ENCODE peak calls at places on chromosome 4, in seven cellular contexts. Y, H, O, I, L, R and F are unnamed samples.

GRCh38 chr4:3241905-3242304 is 7.1 kb upstream of the MSANTD1 start:
- ATAC-seq in Y (peak), H (no peak), O (no peak), I (no peak), L (no peak), R (no peak), F (peak)

GRCh38 chr4:165476214-165477098 is 97.6 kb downstream of the CPE start:
- ATAC-seq in Y (peak), H (peak), O (peak), I (no peak), L (no peak), R (no peak), F (no peak)

GRCh38 chr4:36285784-36286480 is 4.5 kb downstream of the DTHD1 start:
- ATAC-seq in Y (no peak), H (peak), O (peak), I (no peak), L (peak), R (no peak), F (no peak)

GRCh38 chr4:158996669-158997074 is 106.2 kb upstream of the RAPGEF2 start:
- ATAC-seq in Y (peak), H (peak), O (peak), I (peak), L (peak), R (peak), F (peak)

GRCh38 chr4:102684605-102685052 is 76.1 kb downstream of the MANBA start:
- ATAC-seq in Y (peak), H (peak), O (peak), I (no peak), L (no peak), R (no peak), F (no peak)

GRCh38 chr4:117771647-117772337 is 262.5 kb upstream of the NDST3 start:
- ATAC-seq in Y (no peak), H (peak), O (no peak), I (no peak), L (no peak), R (no peak), F (no peak)

GRCh38 chr4:41176357-41176756 is 38.0 kb downstream of the APBB2 start:
- ATAC-seq in Y (no peak), H (no peak), O (no peak), I (no peak), L (peak), R (no peak), F (no peak)

GRCh38 chr4:186485621-186486062 is 69.7 kb downstream of the MTNR1A start:
- ATAC-seq in Y (no peak), H (peak), O (no peak), I (no peak), L (no peak), R (no peak), F (no peak)

GRCh38 chr4:116358633-116359222 is 726.6 kb downstream of the TRAM1L1 start:
- ATAC-seq in Y (peak), H (peak), O (peak), I (peak), L (peak), R (no peak), F (peak)

GRCh38 chr4:35525192-35525978 is 718.9 kb downstream of the ARAP2 start:
- ATAC-seq in Y (no peak), H (no peak), O (no peak), I (no peak), L (no peak), R (no peak), F (no peak)

GRCh38 chr4:52982246-52982950 is 120.3 kb downstream of the RASL11B start:
- ATAC-seq in Y (peak), H (peak), O (peak), I (peak), L (peak), R (peak), F (no peak)

GRCh38 chr4:140719693-140720092 is 36.5 kb downstream of the TBC1D9 start:
- ATAC-seq in Y (no peak), H (no peak), O (no peak), I (no peak), L (no peak), R (no peak), F (no peak)

GRCh38 chr4:105241456-105241855 is 94.8 kb downstream of the TET2 start:
- ATAC-seq in Y (no peak), H (no peak), O (no peak), I (peak), L (no peak), R (no peak), F (no peak)

GRCh38 chr4:52016985-52017384 is 3.2 kb downstream of the LRRC66 start:
- ATAC-seq in Y (no peak), H (no peak), O (no peak), I (no peak), L (no peak), R (no peak), F (no peak)

GRCh38 chr4:140156529-140157171 is 2.7 kb upstream of the MAML3 start:
- ATAC-seq in Y (no peak), H (no peak), O (no peak), I (no peak), L (no peak), R (no peak), F (no peak)

GRCh38 chr4:115850799-115851509 is 737.5 kb upstream of the NDST4 start:
- ATAC-seq in Y (no peak), H (no peak), O (no peak), I (no peak), L (no peak), R (no peak), F (no peak)

GRCh38 chr4:141003193-141003592 is 130.1 kb downstream of the RNF150 start:
- ATAC-seq in Y (no peak), H (no peak), O (no peak), I (no peak), L (no peak), R (no peak), F (no peak)

GRCh38 chr4:45944000-45944399 is 179.9 kb downstream of the GABRG1 start:
- ATAC-seq in Y (no peak), H (no peak), O (no peak), I (no peak), L (no peak), R (no peak), F (no peak)

GRCh38 chr4:16259531-16260246 is 33.4 kb upstream of the TAPT1 start:
- ATAC-seq in Y (no peak), H (no peak), O (no peak), I (no peak), L (no peak), R (no peak), F (no peak)

GRCh38 chr4:76250962-76251361 is 559 bp upstream of the FAM47E start:
- ATAC-seq in Y (no peak), H (peak), O (no peak), I (no peak), L (peak), R (peak), F (no peak)

GRCh38 chr4:168557658-168558057 is 60.8 kb downstream of the PALLD start:
- ATAC-seq in Y (no peak), H (peak), O (no peak), I (no peak), L (no peak), R (no peak), F (no peak)

GRCh38 chr4:62526671-62527070 is 1326.5 kb downstream of the ADGRL3 start:
- ATAC-seq in Y (no peak), H (no peak), O (no peak), I (no peak), L (no peak), R (no peak), F (no peak)

GRCh38 chr4:147910315-147910714 is 178.4 kb downstream of the ARHGAP10 start:
- ATAC-seq in Y (no peak), H (no peak), O (no peak), I (no peak), L (no peak), R (no peak), F (no peak)

GRCh38 chr4:57640391-57641100 is 530.4 kb upstream of the IGFBP7 start:
- ATAC-seq in Y (no peak), H (no peak), O (no peak), I (no peak), L (no peak), R (no peak), F (no peak)

GRCh38 chr4:55184600-55185523 is 59.5 kb upstream of the KDR start:
- ATAC-seq in Y (peak), H (peak), O (peak), I (peak), L (peak), R (no peak), F (peak)

GRCh38 chr4:121185960-121186359 is 21.8 kb upstream of the TNIP3 start:
- ATAC-seq in Y (no peak), H (no peak), O (no peak), I (no peak), L (no peak), R (no peak), F (no peak)

GRCh38 chr4:62408467-62408866 is 1208.3 kb downstream of the ADGRL3 start:
- ATAC-seq in Y (no peak), H (no peak), O (no peak), I (no peak), L (no peak), R (no peak), F (no peak)

GRCh38 chr4:56976283-56976877 is 1.0 kb downstream of the NOA1 start:
- ATAC-seq in Y (peak), H (peak), O (peak), I (peak), L (peak), R (no peak), F (no peak)

GRCh38 chr4:133484287-133484686 is 335.2 kb downstream of the PCDH10 start:
- ATAC-seq in Y (no peak), H (no peak), O (no peak), I (no peak), L (no peak), R (no peak), F (no peak)

GRCh38 chr4:133483600-133484246 is 334.6 kb downstream of the PCDH10 start:
- ATAC-seq in Y (no peak), H (peak), O (peak), I (no peak), L (peak), R (no peak), F (no peak)
- TF ChIP-seq CTCF in Y (no peak), H (peak), O (peak), I (no peak), L (peak), R (no peak), F (no peak)

GRCh38 chr4:154722262-154722661 is 21.5 kb upstream of the LRAT start:
- ATAC-seq in Y (no peak), H (peak), O (peak), I (no peak), L (no peak), R (no peak), F (no peak)
- H3K27ac ChIP-seq in Y (no peak), H (no peak), O (no peak), I (no peak), L (no peak), R (no peak), F (no peak)

DNA sequence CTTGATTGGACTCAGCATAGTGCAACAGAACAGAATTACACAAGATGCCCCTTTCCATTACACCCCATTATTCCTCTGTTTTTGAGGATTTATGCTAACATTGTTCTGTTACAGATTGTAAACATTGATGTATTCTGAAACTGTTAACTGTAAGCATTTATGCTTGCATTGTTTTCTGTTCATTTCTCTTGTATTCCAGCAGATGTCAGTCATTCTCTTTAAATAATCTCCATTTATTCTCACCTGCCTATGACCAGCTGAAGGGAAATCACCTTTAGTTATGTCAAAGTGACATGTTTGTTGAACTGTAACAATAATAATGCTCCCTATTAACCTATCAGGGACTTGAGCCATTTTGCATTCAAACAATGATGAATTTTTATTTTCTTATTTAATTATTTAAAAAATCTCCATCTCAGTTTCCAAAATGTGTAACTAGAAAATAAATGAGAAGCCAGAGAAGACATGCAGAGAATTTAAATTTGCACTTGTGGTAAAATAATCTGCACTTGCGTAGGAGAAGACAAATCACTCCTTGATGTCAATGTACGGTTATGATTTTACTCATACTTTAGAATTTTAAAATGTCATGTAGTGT is 58.0 kb downstream of the SPCS3 start:
- ATAC-seq in Y (peak), H (peak), O (peak), I (no peak), L (peak), R (no peak), F (no peak)
- TF ChIP-seq CTCF in Y (no peak), H (peak), O (peak), I (no peak), L (peak), R (no peak), F (no peak)

DNA sequence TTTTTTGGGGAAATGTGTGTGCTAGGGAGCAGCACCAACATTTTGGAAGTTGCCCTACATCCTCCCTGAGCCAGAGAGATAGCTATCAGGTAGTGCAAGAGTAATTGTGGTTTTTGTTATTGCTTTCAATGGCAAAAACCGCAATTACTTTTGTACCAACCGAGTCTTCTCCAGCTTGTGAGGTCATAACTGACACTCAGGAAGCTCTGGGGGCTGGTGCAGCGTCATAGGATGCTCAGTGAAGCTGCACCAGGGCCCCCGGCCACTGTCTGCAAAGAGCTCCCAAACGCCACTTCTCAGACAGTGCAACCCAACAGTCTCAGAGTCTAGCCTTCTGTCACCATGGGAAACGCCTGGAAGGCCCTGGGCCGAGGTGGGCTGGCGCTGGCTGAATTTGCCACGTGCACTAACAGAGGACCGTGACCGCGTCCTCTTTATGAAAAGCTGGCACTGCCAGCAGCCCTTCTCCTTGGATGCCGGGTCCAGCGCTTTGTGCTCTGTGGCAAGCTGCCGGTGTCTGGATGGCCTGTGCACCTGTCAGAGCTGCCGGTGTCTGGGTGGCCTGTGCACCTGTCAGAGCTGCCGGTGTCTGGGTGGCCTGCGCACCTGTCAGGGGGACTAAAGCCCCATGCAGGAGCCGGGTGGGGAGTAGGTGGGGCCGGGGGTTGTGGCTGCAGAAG is 19.4 kb downstream of the SH3TC1 start:
- ATAC-seq in Y (no peak), H (no peak), O (no peak), I (no peak), L (no peak), R (no peak), F (no peak)
- H3K27ac ChIP-seq in Y (no peak), H (no peak), O (no peak), I (no peak), L (no peak), R (no peak), F (no peak)

DNA sequence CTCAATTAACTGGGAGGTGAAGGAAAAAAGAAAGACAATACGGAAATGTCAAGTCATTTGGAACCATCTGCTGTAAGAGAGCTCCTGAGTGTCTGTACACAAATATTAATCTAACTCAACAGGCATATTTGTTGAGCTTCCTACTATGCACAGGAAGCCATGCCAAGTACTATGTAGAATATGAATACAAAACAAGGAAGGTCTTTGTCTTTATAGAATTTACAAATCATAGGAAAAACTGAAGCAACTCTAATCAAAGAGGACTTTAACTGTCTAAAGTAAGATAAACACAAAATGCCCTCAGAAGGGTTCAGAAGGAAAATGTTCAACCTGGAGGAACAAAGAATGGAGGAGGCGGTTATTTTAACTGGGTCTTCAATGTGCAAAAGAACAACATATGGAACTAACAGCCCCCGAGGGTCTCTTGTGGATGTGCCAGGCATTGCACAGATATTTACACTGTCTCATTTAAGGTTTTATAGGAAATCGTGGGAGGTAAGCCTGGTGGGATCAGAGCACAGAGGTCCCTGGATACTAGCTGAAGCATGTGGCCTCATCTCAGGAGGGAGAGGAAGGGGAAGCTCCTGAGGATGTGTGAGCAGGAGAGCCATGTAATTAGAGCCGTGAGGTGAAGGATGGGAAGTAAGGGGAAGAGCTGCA is 5.8 kb downstream of the FAM114A1 start:
- ATAC-seq in Y (peak), H (peak), O (no peak), I (no peak), L (no peak), R (no peak), F (no peak)
- TF ChIP-seq CTCF in Y (no peak), H (no peak), O (peak), I (no peak), L (no peak), R (no peak), F (no peak)

GRCh38 chr4:47785196-47785595 is 52.7 kb downstream of the CORIN start:
- ATAC-seq in Y (no peak), H (no peak), O (no peak), I (no peak), L (no peak), R (no peak), F (no peak)
- H3K27ac ChIP-seq in Y (no peak), H (no peak), O (no peak), I (no peak), L (no peak), R (no peak), F (no peak)

DNA sequence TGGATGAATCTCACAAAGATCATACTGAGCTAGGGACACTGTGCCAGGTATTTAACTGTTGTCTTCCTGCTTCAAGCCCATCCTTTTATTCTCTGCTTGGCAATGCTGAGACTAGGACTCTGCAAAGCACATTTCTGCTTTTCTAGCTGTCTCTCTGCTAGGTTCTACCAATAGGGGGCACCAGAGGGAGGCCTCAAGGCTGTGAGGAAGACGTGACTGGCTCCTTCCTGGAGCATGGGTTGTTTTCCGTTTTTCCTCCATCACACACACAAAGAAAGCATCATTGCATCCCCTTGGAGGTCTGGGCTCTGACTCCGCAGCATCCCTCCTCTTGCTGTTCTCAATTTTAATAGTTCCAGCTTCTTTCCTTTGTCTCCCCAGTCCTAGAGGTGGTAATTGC is 10.9 kb upstream of the DCTD start:
- ATAC-seq in Y (no peak), H (no peak), O (no peak), I (no peak), L (no peak), R (no peak), F (no peak)
- TF ChIP-seq CTCF in Y (peak), H (peak), O (peak), I (no peak), L (peak), R (no peak), F (no peak)

GRCh38 chr4:7206385-7206784 is 14.0 kb downstream of the SORCS2 start:
- ATAC-seq in Y (peak), H (peak), O (peak), I (peak), L (no peak), R (peak), F (peak)
- H3K27ac ChIP-seq in Y (no peak), H (peak), O (no peak), I (no peak), L (no peak), R (peak), F (peak)

DNA sequence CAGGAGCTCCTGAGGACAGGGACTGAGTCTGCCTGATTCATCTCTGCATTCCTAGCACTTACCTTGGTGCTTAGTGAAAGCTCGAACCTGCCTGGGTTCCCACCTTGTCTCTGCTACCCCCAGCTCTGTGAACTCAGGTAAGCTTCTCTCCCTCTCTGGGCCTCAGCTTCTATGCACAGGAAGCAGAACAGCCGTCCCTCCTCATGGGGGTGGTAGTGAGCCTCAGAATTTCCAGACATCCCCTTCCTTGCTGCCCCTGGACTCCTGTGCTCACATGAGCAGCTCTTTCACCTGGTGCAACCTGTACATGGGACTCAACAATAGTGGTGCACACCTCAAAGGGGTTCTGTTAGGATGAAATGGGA is 50.8 kb downstream of the HTRA3 start:
- ATAC-seq in Y (peak), H (peak), O (no peak), I (no peak), L (peak), R (peak), F (no peak)
- TF ChIP-seq CTCF in Y (peak), H (peak), O (peak), I (no peak), L (no peak), R (no peak), F (no peak)

GRCh38 chr4:89745708-89746107 is 91.3 kb downstream of the SNCA start:
- ATAC-seq in Y (no peak), H (no peak), O (no peak), I (no peak), L (no peak), R (no peak), F (no peak)
- H3K27ac ChIP-seq in Y (no peak), H (no peak), O (no peak), I (no peak), L (no peak), R (no peak), F (no peak)